ENCODE peak calls at places on chromosomes 5 and 9, in four cellular contexts. H is K562, Q is IMR-90, T is A549. A is an unnamed sample.

GRCh38 chr5:8188874-8189588 is 320.1 kb downstream of the MTRR start:
- DNase-seq in H (no peak), Q (peak; percentile 1), T (no peak), A (no peak)

GRCh38 chr5:180097163-180097894 is 25.8 kb upstream of the RNF130 start:
- DNase-seq in H (no peak), Q (no peak), T (no peak), A (no peak)

GRCh38 chr5:50792845-50793244 is 126.4 kb downstream of the PARP8 start:
- DNase-seq in H (no peak), Q (no peak), T (no peak), A (no peak)

GRCh38 chr5:13251623-13252367 is 692.7 kb downstream of the DNAH5 start:
- DNase-seq in H (no peak), Q (no peak), T (no peak), A (no peak)

GRCh38 chr9:127074561-127075548 is 47.6 kb downstream of the ANGPTL2 start:
- DNase-seq in H (no peak), Q (no peak), T (no peak), A (no peak)

GRCh38 chr5:65055938-65056337 is 287.2 kb downstream of the CWC27 start:
- DNase-seq in H (no peak), Q (no peak), T (no peak), A (no peak)

GRCh38 chr5:102713682-102714231 is 41.3 kb upstream of the PAM start:
- DNase-seq in H (no peak), Q (no peak), T (no peak), A (peak; percentile 2)

GRCh38 chr5:141875795-141876627 is 2.2 kb downstream of the PCDH1 start:
- DNase-seq in H (peak; percentile 78), Q (no peak), T (no peak), A (no peak)

GRCh38 chr5:128674837-128675446 is 136.9 kb upstream of the FBN2 start:
- DNase-seq in H (peak; percentile 46), Q (peak; percentile 57), T (peak; percentile 52), A (no peak)

GRCh38 chr5:142364251-142365145 is 39.7 kb upstream of the SPRY4 start:
- DNase-seq in H (peak; percentile 62), Q (no peak), T (peak; percentile 56), A (no peak)

GRCh38 chr5:177378884-177379883 is 5.0 kb upstream of the SLC34A1 start:
- DNase-seq in H (peak; percentile 70), Q (peak; percentile 97), T (peak; percentile 89), A (no peak)

GRCh38 chr5:115430374-115430773 is 114.2 kb downstream of the FEM1C start:
- DNase-seq in H (no peak), Q (no peak), T (no peak), A (no peak)

GRCh38 chr5:22465177-22465576 is 388.0 kb downstream of the CDH12 start:
- DNase-seq in H (no peak), Q (no peak), T (no peak), A (no peak)

GRCh38 chr5:55714749-55715148 is 2.6 kb upstream of the SLC38A9 start:
- DNase-seq in H (no peak), Q (no peak), T (no peak), A (no peak)

GRCh38 chr5:120229036-120229435 is 235.1 kb upstream of the PRR16 start:
- DNase-seq in H (no peak), Q (no peak), T (no peak), A (no peak)

GRCh38 chr9:128644452-128644851 is 12.2 kb downstream of the DYNC2I2 start:
- DNase-seq in H (no peak), Q (no peak), T (no peak), A (no peak)

GRCh38 chr9:37775216-37775919 is 9.5 kb downstream of the EXOSC3 start:
- DNase-seq in H (no peak), Q (peak; percentile 58), T (no peak), A (no peak)

GRCh38 chr9:98993570-98993945 is 49.9 kb downstream of the COL15A1 start:
- DNase-seq in H (no peak), Q (no peak), T (peak; percentile 33), A (peak; percentile 53)

GRCh38 chr9:95147452-95147851 is 170.1 kb downstream of the FANCC start:
- DNase-seq in H (no peak), Q (peak; percentile 63), T (no peak), A (no peak)

GRCh38 chr9:89360465-89360864 is 42.2 kb downstream of the SECISBP2 start:
- DNase-seq in H (no peak), Q (peak; percentile 11), T (no peak), A (no peak)

GRCh38 chr9:100070071-100070470 is 28.7 kb downstream of the ERP44 start:
- DNase-seq in H (no peak), Q (no peak), T (no peak), A (no peak)

GRCh38 chr5:170751631-170752030 is 31.9 kb upstream of the GABRP start:
- DNase-seq in H (no peak), Q (no peak), T (no peak), A (no peak)

GRCh38 chr9:131951905-131952304 is 127.8 kb downstream of the MED27 start:
- DNase-seq in H (no peak), Q (peak; percentile 35), T (no peak), A (no peak)

GRCh38 chr5:57493034-57493433 is 10.4 kb upstream of the ACTBL2 start:
- DNase-seq in H (no peak), Q (no peak), T (no peak), A (no peak)

DNA sequence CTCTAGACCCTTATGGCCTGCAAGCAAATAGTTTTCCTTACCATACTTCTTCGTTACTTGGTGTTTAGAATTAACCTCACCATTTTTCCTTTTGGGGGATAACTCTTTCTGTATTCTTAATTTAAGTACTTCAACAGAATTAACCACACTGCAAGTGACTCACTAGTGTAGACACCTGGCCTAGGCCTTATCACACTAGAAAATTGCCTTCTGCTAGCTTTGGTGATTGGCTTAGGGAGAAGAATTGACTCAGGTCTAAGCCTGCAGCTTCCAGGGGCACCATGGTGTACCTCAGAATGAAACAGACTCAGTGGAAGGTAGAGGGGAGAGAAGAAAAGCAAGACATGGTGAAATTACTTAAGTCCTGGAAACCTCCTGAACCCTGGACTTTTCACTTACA is 112.8 kb upstream of the HMHB1 start:
- DNase-seq in H (no peak), Q (no peak), T (no peak), A (no peak)
- TF ChIP-seq RAD21 in H (no peak), Q (no peak), T (no peak), A (no peak)

DNA sequence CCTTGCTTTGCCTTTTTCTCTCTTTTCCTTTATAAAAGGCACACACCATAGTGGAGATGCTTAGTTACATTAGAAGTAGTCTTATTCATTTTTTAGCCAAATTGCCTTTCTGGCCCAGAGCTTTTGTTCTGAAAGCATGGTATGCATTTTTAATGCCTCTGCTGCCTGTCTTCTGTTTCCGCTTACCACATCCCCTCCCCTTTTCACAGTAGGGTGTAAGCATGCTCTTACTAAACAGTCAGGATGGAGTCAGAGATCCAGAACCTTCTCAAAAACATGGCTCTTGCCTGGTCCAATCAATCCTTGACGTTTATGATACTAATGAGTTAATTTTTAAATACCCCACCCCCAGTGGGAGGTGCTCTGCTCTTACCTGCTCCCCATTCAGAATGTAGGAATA is 22.5 kb downstream of the PPP3R2 start:
- DNase-seq in H (no peak), Q (no peak), T (no peak), A (no peak)
- TF ChIP-seq RAD21 in H (no peak), Q (no peak), T (no peak), A (no peak)

DNA sequence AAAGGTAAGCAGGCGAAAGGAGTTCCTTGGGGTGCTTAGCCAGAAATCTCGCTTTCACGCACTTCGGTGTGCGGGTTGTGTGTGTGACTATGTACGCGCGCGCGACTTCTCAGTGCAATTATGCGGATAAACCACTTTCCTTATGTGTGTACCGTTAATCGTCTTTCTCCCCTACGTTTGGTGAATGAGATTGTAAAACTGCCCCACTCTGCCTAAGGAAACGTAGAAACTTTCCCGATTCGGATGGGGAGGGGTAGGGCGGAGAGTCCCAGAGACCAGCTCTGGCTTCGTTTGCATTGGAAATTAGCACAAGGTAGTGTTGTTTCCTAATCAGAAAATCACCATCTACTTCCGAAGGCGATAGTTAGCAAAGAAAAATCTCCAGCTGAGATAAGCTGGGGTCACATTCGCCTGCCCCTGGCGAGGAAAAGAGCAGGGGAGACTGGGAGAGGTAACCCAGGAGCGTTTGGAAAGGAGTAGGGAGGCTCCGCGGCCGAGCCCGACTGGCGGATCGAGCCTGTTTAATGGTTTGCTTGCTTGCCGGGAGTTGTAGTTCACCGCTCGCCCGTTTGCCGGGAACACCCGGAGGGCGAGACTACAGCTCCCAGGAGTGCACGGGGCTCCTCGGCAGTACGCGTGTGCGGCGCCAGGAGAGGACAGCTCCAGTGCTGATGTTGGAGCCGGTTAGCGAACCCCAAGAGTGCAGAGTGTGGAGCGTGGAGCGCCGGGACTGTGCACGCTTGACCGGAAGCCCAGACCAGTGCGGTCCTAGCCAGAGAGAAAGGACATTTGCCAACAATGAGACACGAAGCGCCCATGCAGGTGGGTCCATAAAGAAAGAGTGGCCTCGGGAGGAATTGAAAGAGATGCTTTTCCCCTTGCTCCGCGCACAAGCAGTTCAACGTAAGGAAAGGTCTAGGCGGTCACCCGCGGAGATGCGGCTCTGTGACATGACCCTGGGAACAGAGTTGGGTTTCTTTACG is at the start of gene RAB3C:
- DNase-seq in H (no peak), Q (peak; percentile 90), T (peak; percentile 90), A (peak; percentile 25)
- TF ChIP-seq RAD21 in H (no peak), Q (no peak), T (no peak), A (no peak)

DNA sequence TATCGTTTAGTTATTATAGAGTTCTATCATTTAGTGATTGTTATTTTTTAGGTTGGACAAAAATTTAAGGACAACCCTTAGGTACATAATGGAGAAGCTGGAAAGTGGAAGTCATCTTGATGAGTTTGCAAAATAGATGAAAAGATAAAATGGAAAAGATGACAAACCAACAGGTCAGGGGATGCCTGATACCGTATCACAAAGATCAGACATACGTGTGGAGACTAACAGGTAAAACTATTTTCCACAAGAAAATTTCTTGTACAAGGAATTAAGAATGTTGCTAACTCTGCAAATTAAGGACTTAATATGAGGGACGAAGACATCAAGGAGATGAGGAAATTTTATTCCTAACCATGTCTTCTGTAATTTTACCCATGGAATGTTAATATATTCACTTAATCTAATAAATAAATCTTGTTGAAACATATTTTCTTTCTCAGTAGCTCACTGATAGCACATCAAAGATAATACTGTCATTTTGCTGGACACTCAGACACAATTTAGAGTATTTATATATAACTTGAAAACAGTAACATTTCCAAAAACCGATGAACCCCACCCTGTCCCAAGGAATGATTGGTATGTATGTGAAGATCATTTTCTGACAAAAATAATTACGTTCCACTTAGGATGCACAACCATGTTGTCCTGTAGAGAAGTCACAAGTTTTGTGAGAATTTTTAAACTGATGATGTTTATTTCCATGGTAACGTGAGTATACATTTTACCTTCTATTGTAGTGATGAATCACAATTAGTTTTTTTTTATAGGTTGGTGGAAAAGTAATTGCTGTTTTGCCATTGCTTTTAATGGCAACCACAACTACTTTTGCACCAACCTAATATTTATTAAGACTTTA is 2.6 kb downstream of the LURAP1L start:
- DNase-seq in H (no peak), Q (no peak), T (no peak), A (no peak)
- TF ChIP-seq RAD21 in H (no peak), Q (no peak), T (no peak), A (no peak)

GRCh38 chr5:123037104-123037418 is 536 bp upstream of the PPIC start:
- DNase-seq in H (no peak), Q (no peak), T (no peak), A (no peak)

GRCh38 chr5:123039673-123040072 is 3.1 kb upstream of the PPIC start:
- DNase-seq in H (no peak), Q (no peak), T (no peak), A (no peak)

GRCh38 chr5:123035950-123036390 is 555 bp downstream of the PPIC start:
- DNase-seq in H (peak; percentile 26), Q (peak; percentile 29), T (peak; percentile 70), A (no peak)

GRCh38 chr5:123035320-123035949 is 1.1 kb downstream of the PPIC start:
- DNase-seq in H (peak; percentile 53), Q (peak; percentile 27), T (peak; percentile 83), A (no peak)

GRCh38 chr5:123036391-123037103 is at the start of gene PPIC:
- DNase-seq in H (peak; percentile 76), Q (peak; percentile 71), T (peak; percentile 90), A (no peak)
- TF ChIP-seq RAD21 in H (no peak), Q (no peak), T (no peak), A (no peak)